ENCODE peak calls at places on chromosomes 5 and 9, in five cellular contexts. H is HCT116, V is A549, Q is fibroblast of lung, R is HepG2. C is an unnamed sample.
A peak's percentile ranks its signal among the peaks of the same experiment; 100 is the strongest.

GRCh38 chr9:137509198-137509597 is 41.0 kb downstream of the PNPLA7 start:
- DNase-seq in H (no peak), V (no peak), Q (no peak), R (no peak), C (no peak)

GRCh38 chr9:83177747-83178146 is 114.8 kb upstream of the RASEF start:
- DNase-seq in H (no peak), V (no peak), Q (no peak), R (no peak), C (no peak)

GRCh38 chr9:14221558-14221957 is 92.4 kb downstream of the NFIB start:
- DNase-seq in H (peak; percentile 21), V (peak; percentile 79), Q (peak; percentile 88), R (peak; percentile 14), C (peak; percentile 81)

GRCh38 chr5:135141303-135142268 is 107.6 kb upstream of the PITX1 start:
- DNase-seq in H (peak; percentile 28), V (peak; percentile 80), Q (peak; percentile 43), R (peak; percentile 74), C (peak; percentile 22)

GRCh38 chr9:2837915-2838314 is 6.0 kb downstream of the PUM3 start:
- DNase-seq in H (no peak), V (peak; percentile 11), Q (no peak), R (no peak), C (no peak)

GRCh38 chr5:124193371-124193789 is 553.1 kb downstream of the ZNF608 start:
- DNase-seq in H (peak; percentile 22), V (no peak), Q (peak; percentile 75), R (no peak), C (peak; percentile 71)

GRCh38 chr9:17926246-17926645 is 347.4 kb downstream of the SH3GL2 start:
- DNase-seq in H (no peak), V (no peak), Q (no peak), R (no peak), C (no peak)

GRCh38 chr5:53323943-53324642 is 156.3 kb upstream of the FST start:
- DNase-seq in H (no peak), V (no peak), Q (peak; percentile 30), R (peak; percentile 7), C (peak; percentile 26)

GRCh38 chr5:122507045-122507444 is 195.0 kb downstream of the SNCAIP start:
- DNase-seq in H (no peak), V (no peak), Q (no peak), R (no peak), C (no peak)

GRCh38 chr9:91817493-91818225 is 132.4 kb downstream of the ROR2 start:
- DNase-seq in H (no peak), V (no peak), Q (peak; percentile 60), R (no peak), C (peak; percentile 59)

DNA sequence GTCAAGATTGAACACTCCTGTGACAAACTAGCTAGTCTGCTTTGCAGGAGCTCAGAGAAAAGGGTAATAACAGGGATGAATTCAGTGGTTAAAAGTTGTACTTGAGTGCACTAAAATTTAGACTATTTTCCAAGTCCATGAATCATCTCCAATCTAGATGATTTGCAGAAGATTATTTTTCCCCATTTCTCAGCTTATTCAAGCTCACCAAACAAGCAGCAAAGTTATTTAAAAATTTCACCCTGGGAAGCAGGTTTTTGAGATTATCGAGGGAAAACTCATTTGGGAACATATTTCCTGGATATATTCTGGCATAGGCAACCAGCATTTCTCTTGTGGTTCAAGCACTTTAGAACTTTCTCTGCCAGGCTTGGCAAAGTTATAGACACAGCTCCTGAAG is 311.4 kb downstream of the TLE1 start:
- DNase-seq in H (no peak), V (no peak), Q (peak; percentile 58), R (no peak), C (peak; percentile 51)
- H3K4me2 ChIP-seq in H (no peak overlapping the region), V (no peak overlapping the region), Q (no peak overlapping the region), R (no peak overlapping the region), C (no peak overlapping the region)

GRCh38 chr9:97847474-97848236 is 5.4 kb upstream of the FOXE1 start:
- DNase-seq in H (no peak), V (no peak), Q (no peak), R (no peak), C (no peak)

GRCh38 chr9:97846347-97846746 is 6.7 kb upstream of the FOXE1 start:
- DNase-seq in H (no peak), V (no peak), Q (no peak), R (no peak), C (no peak)

GRCh38 chr9:97848582-97849237 is 4.3 kb upstream of the FOXE1 start:
- DNase-seq in H (no peak), V (no peak), Q (no peak), R (no peak), C (no peak)

GRCh38 chr9:97849980-97850379 is 3.0 kb upstream of the FOXE1 start:
- DNase-seq in H (no peak), V (no peak), Q (no peak), R (no peak), C (no peak)

DNA sequence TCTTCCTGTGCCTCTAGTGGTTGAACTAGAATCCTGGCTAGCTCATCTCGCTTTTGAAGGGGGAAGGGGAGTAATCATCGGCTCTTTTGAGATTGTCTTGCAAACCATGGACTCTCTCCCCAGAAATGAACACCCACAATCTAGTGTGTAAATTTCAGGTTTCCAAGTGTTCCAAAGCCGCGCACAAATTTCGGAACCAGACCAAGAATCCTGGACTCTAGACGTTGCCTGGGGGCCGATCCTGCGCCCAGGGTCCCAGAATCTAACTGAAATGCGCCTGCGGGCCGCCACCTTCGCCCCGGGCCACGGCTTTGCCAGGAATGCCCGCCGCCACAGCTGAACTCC is 4.8 kb upstream of the FOXE1 start:
- DNase-seq in H (no peak), V (no peak), Q (no peak), R (no peak), C (no peak)
- H3K4me2 ChIP-seq in H (no peak overlapping the region), V (no peak overlapping the region), Q (no peak overlapping the region), R (no peak overlapping the region), C (peak overlapping the region; percentile 72)

DNA sequence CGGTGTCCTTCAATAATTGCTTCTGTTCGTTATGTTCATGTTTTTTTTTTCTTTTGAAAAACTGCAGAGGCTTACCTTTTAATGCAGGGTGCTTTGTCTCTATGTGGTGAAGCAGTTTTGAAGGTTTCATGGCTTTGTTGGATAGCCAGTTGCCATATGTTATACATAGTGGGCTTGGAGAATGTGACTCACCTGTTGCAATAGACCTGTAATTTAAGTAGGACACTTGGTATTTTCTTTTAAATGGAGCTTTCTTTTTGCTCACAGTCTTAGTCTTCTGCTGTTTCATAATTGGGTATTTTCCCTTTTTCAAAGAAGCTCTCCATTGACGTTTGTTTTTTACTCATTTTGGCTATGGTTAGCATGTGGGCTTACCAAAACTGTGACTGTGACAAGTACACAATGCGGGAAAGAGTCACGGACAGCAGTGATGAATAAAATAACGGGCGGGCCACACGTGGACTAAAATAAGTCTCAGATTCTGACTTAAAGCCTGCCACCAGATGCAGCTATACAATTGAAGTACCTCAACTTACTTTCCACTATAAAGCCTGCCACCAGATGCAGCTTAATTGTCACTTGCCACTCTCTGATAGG is 23.2 kb upstream of the RNF20 start:
- DNase-seq in H (no peak), V (no peak), Q (no peak), R (no peak), C (no peak)
- H3K4me2 ChIP-seq in H (no peak overlapping the region), V (no peak overlapping the region), Q (no peak overlapping the region), R (no peak overlapping the region), C (no peak overlapping the region)

GRCh38 chr5:1975406-1975715 is 92.6 kb upstream of the IRX4 start:
- DNase-seq in H (no peak), V (no peak), Q (no peak), R (no peak), C (no peak)
- H3K4me2 ChIP-seq in H (no peak overlapping the region), V (no peak overlapping the region), Q (no peak overlapping the region), R (no peak overlapping the region), C (no peak overlapping the region)

C was measured in astrocyte.